ENCODE peak calls at places on chromosomes 4 and X, in four cellular contexts. Y, Z, M and F are unnamed samples. For H3K9me3 and H3K4me1, the result is how much of the 10 kb centered on the place peaks cover.

GRCh38 chr4:57077550-57078311 is 32.5 kb downstream of the IGFBP7 start:
- DNase-seq in Y (no peak), Z (no peak), M (no peak), F (no peak)

GRCh38 chrX:134572816-134573682 is 85.2 kb downstream of the PLAC1 start:
- DNase-seq in Y (no peak), Z (no peak), M (no peak), F (no peak)

GRCh38 chrX:112043997-112044396 is 38.6 kb downstream of the TRPC5 start:
- DNase-seq in Y (no peak), Z (no peak), M (peak), F (no peak)

GRCh38 chr4:86972997-86973396 is 38.2 kb downstream of the AFF1 start:
- DNase-seq in Y (no peak), Z (no peak), M (no peak), F (no peak)

GRCh38 chr4:88628746-88629145 is 36.5 kb downstream of the HERC3 start:
- DNase-seq in Y (no peak), Z (no peak), M (no peak), F (no peak)

GRCh38 chr4:158428242-158428641 is 93.4 kb upstream of the RXFP1 start:
- DNase-seq in Y (no peak), Z (no peak), M (no peak), F (no peak)

GRCh38 chr4:166092797-166093196 is 219.8 kb downstream of the TLL1 start:
- DNase-seq in Y (no peak), Z (no peak), M (no peak), F (no peak)

GRCh38 chr4:31125496-31125895 is 405.3 kb downstream of the PCDH7 start:
- DNase-seq in Y (no peak), Z (no peak), M (no peak), F (no peak)

GRCh38 chr4:176838611-176839411 is 46.1 kb upstream of the VEGFC start:
- DNase-seq in Y (no peak), Z (no peak), M (no peak), F (no peak)

GRCh38 chr4:153571006-153571545 is 104.9 kb downstream of the TMEM131L start:
- DNase-seq in Y (no peak), Z (no peak), M (no peak), F (no peak)

GRCh38 chr4:152614337-152614736 is 65.5 kb downstream of the TMEM154 start:
- DNase-seq in Y (no peak), Z (no peak), M (no peak), F (no peak)

GRCh38 chrX:1205681-1206611 is 6.5 kb downstream of the CRLF2 start:
- DNase-seq in Y (no peak), Z (no peak), M (peak), F (no peak)

GRCh38 chr4:9792381-9792780 is 10.9 kb downstream of the DRD5 start:
- DNase-seq in Y (no peak), Z (no peak), M (no peak), F (no peak)

GRCh38 chr4:113170818-113171468 is 121.5 kb downstream of the ANK2 start:
- DNase-seq in Y (no peak), Z (no peak), M (no peak), F (no peak)

GRCh38 chr4:1291091-1291490 is 1.4 kb downstream of the MAEA start:
- DNase-seq in Y (no peak), Z (no peak), M (no peak), F (no peak)

GRCh38 chrX:10579753-10580060 is 40.7 kb downstream of the MID1 start:
- DNase-seq in Y (no peak), Z (no peak), M (no peak), F (no peak)

GRCh38 chrX:11464836-11465458 is 171.7 kb downstream of the AMELX start:
- DNase-seq in Y (no peak), Z (no peak), M (no peak), F (no peak)

GRCh38 chr4:15690020-15690809 is 8.6 kb downstream of the FAM200B start:
- DNase-seq in Y (no peak), Z (no peak), M (peak), F (no peak)

GRCh38 chr4:40193578-40193977 is 3.3 kb upstream of the RHOH start:
- DNase-seq in Y (no peak), Z (no peak), M (no peak), F (no peak)

GRCh38 chr4:38119663-38120374 is 159.6 kb downstream of the PTTG2 start:
- DNase-seq in Y (no peak), Z (no peak), M (no peak), F (no peak)

GRCh38 chrX:123392921-123393320 is 208.8 kb downstream of the GRIA3 start:
- DNase-seq in Y (no peak), Z (no peak), M (no peak), F (no peak)

GRCh38 chrX:10631416-10632145 is 11.2 kb upstream of the MID1 start:
- DNase-seq in Y (no peak), Z (no peak), M (no peak), F (no peak)

GRCh38 chr4:6992728-6993655 is 50.2 kb upstream of the TADA2B start:
- DNase-seq in Y (no peak), Z (no peak), M (no peak), F (no peak)

GRCh38 chrX:57528670-57529255 is 63.0 kb upstream of the ZXDB start:
- DNase-seq in Y (no peak), Z (no peak), M (no peak), F (no peak)

GRCh38 chr4:124708517-124709300 is 3.8 kb downstream of the ANKRD50 start:
- DNase-seq in Y (no peak), Z (no peak), M (no peak), F (no peak)

GRCh38 chrX:17161991-17162390 is 213.0 kb upstream of the NHS start:
- DNase-seq in Y (no peak), Z (no peak), M (no peak), F (no peak)

GRCh38 chrX:17164936-17165335 is 210.1 kb upstream of the NHS start:
- DNase-seq in Y (no peak), Z (no peak), M (no peak), F (no peak)

GRCh38 chrX:17164079-17164478 is 210.9 kb upstream of the NHS start:
- DNase-seq in Y (no peak), Z (no peak), M (no peak), F (no peak)

DNA sequence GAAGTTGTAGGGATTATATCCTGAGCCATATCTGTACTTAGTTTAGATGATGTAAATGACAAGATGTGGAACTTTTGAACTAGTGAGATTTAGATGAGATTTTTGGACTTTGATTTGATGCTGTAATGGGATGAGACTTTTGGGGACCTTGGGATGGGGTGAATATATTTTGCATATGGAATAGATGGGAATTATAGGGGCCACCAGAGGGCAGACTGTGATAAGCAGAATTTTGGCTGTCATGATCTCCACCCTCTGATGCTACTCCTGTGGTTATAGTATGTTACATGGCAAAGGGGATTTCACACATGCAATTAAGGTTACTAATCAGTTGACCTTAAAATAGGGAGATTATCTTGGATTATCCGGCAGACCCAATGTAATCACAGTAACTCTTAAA is 214.0 kb upstream of the NHS start:
- DNase-seq in Y (no peak), Z (no peak), M (no peak), F (no peak)
- H3K9me3 ChIP-seq in Y (under half), Z (under half), M (under half), F (under half)

GRCh38 chrX:38881066-38881465 is 79.8 kb downstream of the MID1IP1 start:
- DNase-seq in Y (no peak), Z (no peak), M (no peak), F (no peak)

GRCh38 chrX:38881727-38882126 is 80.5 kb downstream of the MID1IP1 start:
- DNase-seq in Y (no peak), Z (no peak), M (no peak), F (no peak)

GRCh38 chrX:38878674-38879375 is 77.6 kb downstream of the MID1IP1 start:
- DNase-seq in Y (no peak), Z (no peak), M (no peak), F (no peak)

GRCh38 chrX:38880460-38880859 is 79.2 kb downstream of the MID1IP1 start:
- DNase-seq in Y (no peak), Z (no peak), M (no peak), F (no peak)

DNA sequence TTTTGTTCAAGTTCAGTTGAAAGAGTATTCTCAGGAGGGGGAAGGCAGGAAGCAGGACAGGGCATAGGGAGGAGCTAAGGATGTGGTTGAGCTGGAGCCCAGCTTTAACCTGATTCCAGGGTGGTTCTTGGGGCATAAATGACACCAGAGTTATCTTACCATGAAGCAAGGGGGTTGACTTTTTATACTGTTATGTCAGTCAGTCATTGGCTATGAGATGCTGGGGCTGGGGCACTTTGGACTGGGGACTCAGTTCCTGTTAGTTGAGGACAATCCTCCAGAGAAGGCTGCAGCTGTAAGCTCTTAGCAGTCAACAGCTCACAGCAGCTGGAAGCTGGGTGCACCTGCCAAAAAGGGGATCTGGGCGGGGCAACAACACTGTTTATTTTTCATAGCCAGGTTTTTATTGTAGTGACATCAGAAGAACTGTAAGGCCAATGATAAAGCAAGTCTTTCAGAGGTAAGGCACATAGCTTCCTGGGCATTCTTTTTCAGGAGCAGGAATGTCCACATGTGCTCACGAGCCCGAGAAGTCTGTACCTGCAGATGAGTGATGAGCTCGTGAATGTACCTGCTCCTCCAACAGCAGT is 78.5 kb downstream of the MID1IP1 start:
- DNase-seq in Y (peak), Z (no peak), M (no peak), F (no peak)
- H3K4me1 ChIP-seq in Y (under half), Z (under half), M (under half), F (under half)

GRCh38 chr4:33661636-33662035 is 2582.7 kb downstream of the ARAP2 start:
- DNase-seq in Y (no peak), Z (no peak), M (no peak), F (no peak)

GRCh38 chr4:33658971-33659370 is 2585.3 kb downstream of the ARAP2 start:
- DNase-seq in Y (no peak), Z (no peak), M (no peak), F (no peak)
- H3K9me3 ChIP-seq in Y (under half), Z (under half), M (under half), F (under half)

GRCh38 chr4:183186803-183187202 is 87.7 kb downstream of the WWC2 start:
- DNase-seq in Y (no peak), Z (no peak), M (no peak), F (no peak)
- H3K4me1 ChIP-seq in Y (under half), Z (under half), M (under half), F (under half)

GRCh38 chr4:97942951-97943350 is 200.3 kb downstream of the STPG2 start:
- DNase-seq in Y (no peak), Z (no peak), M (no peak), F (no peak)
- H3K9me3 ChIP-seq in Y (under half), Z (under half), M (under half), F (under half)

DNA sequence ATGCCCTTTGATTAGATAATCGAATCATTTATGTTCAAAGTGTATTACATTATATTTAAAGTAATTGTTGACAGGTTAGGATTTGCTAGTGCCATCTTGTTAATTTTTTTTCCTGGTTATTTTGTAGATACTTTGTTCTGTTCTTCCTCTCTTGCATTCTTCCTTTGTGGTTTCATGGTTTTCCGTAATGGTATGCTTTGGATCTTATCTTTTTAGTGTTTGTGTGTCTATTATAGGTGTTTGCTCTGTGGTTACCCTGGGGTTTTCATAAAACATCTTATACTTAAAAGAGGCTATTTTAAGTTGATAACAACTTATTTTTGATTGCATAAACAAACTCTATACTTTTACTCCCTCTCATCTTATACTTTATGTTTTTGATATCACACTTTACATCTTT is 108.2 kb upstream of the SRD5A3 start:
- DNase-seq in Y (no peak), Z (no peak), M (no peak), F (no peak)
- H3K4me1 ChIP-seq in Y (under half), Z (under half), M (under half), F (under half)

DNA sequence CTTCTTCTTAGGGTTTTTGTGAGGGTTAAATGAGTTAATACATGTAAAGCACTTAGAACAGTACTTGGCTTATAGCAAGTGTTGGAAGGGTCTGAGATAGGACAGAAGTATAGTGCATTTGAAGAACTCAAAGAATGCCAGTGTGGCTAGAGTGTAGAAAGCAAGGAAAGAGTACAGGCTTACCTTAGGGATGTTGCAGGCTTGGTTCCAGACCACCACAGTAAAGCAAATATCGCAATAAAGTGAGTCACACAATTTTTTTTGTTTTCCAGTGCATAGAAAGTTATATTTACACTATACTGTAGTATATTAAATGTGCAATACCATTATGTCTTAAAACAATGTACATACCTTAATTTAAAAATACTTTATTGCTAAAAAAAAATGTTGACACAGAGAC is 41.3 kb downstream of the KIF4A start:
- DNase-seq in Y (no peak), Z (no peak), M (no peak), F (no peak)
- H3K9me3 ChIP-seq in Y (under half), Z (under half), M (under half), F (under half)

GRCh38 chr4:174262624-174263444 is 20.6 kb downstream of the FBXO8 start:
- DNase-seq in Y (no peak), Z (no peak), M (no peak), F (no peak)
- H3K4me1 ChIP-seq in Y (under half), Z (under half), M (under half), F (under half)

GRCh38 chrX:81528041-81528440 is 326.1 kb downstream of the SH3BGRL start:
- DNase-seq in Y (no peak), Z (no peak), M (no peak), F (no peak)
- H3K9me3 ChIP-seq in Y (under half), Z (under half), M (under half), F (under half)